ENCODE peak calls at places on chromosome 14, in six cellular contexts. W is Peyer's patch; D is tibial artery; S is GM23338; T is CD8-positive, alpha-beta memory T cell; F is RWPE2. E is an unnamed sample. For H3K4me1, the result is how much of the 10 kb centered on the place peaks cover.

GRCh38 chr14:97411938-97412612 is 614.9 kb downstream of the VRK1 start:
- DNase-seq in T (no peak), S (peak), D (no peak), W (no peak), F (no peak), E (no peak)

GRCh38 chr14:38951451-38951850 is 151.6 kb downstream of the SEC23A start:
- DNase-seq in S (no peak), D (no peak), T (no peak), F (no peak), W (no peak), E (no peak)

GRCh38 chr14:37819155-37820015 is 224.0 kb downstream of the TTC6 start:
- DNase-seq in S (peak), F (no peak), D (no peak), T (no peak), W (no peak), E (no peak)

GRCh38 chr14:42930058-42930457 is 1323.4 kb downstream of the LRFN5 start:
- DNase-seq in D (peak), T (no peak), F (no peak), W (no peak), S (peak), E (no peak)

GRCh38 chr14:25049127-25049558 is 804 bp downstream of the STXBP6 start:
- DNase-seq in W (no peak), F (no peak), S (peak), D (no peak), T (no peak), E (no peak)

GRCh38 chr14:96501383-96501745 is 818 bp upstream of the PAPOLA start:
- DNase-seq in D (no peak), W (peak), S (no peak), F (no peak), T (no peak), E (peak)

GRCh38 chr14:97382616-97383226 is 585.5 kb downstream of the VRK1 start:
- DNase-seq in F (no peak), W (no peak), S (no peak), T (no peak), D (no peak), E (no peak)

GRCh38 chr14:102819176-102819628 is 42.0 kb downstream of the TRAF3 start:
- DNase-seq in S (no peak), W (peak), D (no peak), F (no peak), T (peak), E (no peak)

DNA sequence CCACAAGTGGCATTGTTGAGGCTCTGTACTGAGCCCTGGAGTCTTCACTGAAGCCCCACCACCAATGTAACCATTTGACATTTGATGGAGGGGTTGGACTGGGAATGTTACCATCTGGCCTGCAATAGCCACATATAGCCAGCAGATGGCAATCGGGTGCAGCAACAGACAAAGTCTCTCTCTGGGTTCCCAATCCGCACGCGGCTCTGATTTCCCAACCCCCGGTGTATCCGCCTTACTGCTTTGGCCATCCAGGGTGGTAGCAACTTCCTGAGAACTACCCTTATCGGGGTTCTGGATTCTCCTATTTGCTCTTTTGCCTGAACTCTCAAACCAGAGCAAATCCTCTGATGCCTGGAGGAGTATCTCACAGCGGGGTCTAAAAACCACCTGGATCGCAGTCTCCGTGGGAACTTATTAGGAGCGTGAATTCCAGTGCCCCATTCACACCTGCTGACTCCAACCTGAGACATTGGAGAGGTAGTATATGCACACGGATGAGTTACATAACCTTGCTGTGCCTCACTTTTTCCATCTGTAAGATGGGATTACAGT is 14.2 kb downstream of the VRTN start:
- DNase-seq in S (peak), D (peak), W (peak), T (peak), F (peak), E (peak)
- H3K4me3 ChIP-seq in S (no peak), D (no peak), W (no peak), T (no peak), F (no peak), E (no peak)

GRCh38 chr14:74846168-74846567 is 29.8 kb downstream of the PROX2 start:
- DNase-seq in D (no peak), T (no peak), F (no peak), S (no peak), W (no peak), E (no peak)

GRCh38 chr14:74840603-74841030 is 35.3 kb downstream of the PROX2 start:
- DNase-seq in F (no peak), D (no peak), W (no peak), S (no peak), T (no peak), E (no peak)

GRCh38 chr14:74841230-74842207 is 34.4 kb downstream of the PROX2 start:
- DNase-seq in D (no peak), T (no peak), S (no peak), F (no peak), W (peak), E (no peak)

GRCh38 chr14:74846968-74847549 is 28.9 kb downstream of the PROX2 start:
- DNase-seq in T (no peak), F (no peak), S (no peak), W (no peak), D (no peak), E (no peak)

GRCh38 chr14:74843653-74844052 is 32.3 kb downstream of the PROX2 start:
- DNase-seq in S (no peak), T (no peak), F (no peak), W (no peak), D (no peak), E (no peak)
- H3K4me1 ChIP-seq in S (under half), T (under half), F (under half), W (under half), D (under half), E (under half)

GRCh38 chr14:21069388-21070082 is 569 bp upstream of the ARHGEF40 start:
- DNase-seq in F (no peak), W (no peak), S (peak), T (no peak), D (peak), E (peak)
- H3K4me3 ChIP-seq in F (peak), W (peak), S (peak), T (peak), D (peak), E (peak)

DNA sequence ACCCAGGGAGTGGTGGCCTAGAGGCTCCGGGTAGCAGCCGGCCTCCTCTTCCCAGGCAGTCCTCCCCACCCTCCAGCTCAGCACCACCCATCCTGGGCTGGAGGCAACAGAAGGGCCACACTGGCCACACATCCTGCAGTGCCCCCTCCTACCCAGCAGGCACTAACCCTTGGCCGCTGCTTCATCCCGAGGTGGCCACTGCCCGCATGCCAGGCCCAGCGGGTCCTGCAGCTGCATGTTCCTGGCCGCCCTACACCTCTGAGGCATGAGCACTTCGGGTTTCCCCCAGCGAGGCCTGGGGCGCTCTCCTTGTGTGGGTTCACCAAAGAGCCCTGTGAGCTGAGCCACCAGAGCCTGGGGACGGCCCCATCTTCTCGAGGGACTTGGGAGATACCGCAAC is 61.4 kb downstream of the CCNK start:
- DNase-seq in T (no peak), W (no peak), D (no peak), S (no peak), F (no peak), E (no peak)
- H3K4me1 ChIP-seq in T (under half), W (under half), D (under half), S (under half), F (under half), E (under half)

GRCh38 chr14:61254803-61255526 is 26.2 kb downstream of the TMEM30B start:
- DNase-seq in W (no peak), F (no peak), D (no peak), T (no peak), S (peak), E (no peak)

GRCh38 chr14:61257469-61258057 is 23.6 kb downstream of the TMEM30B start:
- DNase-seq in F (no peak), D (no peak), W (no peak), S (no peak), T (no peak), E (no peak)

GRCh38 chr14:61258985-61259384 is 22.2 kb downstream of the TMEM30B start:
- DNase-seq in W (no peak), D (no peak), S (no peak), F (no peak), T (no peak), E (no peak)

GRCh38 chr14:61255968-61256367 is 25.2 kb downstream of the TMEM30B start:
- DNase-seq in S (no peak), F (no peak), T (no peak), W (no peak), D (no peak), E (no peak)

DNA sequence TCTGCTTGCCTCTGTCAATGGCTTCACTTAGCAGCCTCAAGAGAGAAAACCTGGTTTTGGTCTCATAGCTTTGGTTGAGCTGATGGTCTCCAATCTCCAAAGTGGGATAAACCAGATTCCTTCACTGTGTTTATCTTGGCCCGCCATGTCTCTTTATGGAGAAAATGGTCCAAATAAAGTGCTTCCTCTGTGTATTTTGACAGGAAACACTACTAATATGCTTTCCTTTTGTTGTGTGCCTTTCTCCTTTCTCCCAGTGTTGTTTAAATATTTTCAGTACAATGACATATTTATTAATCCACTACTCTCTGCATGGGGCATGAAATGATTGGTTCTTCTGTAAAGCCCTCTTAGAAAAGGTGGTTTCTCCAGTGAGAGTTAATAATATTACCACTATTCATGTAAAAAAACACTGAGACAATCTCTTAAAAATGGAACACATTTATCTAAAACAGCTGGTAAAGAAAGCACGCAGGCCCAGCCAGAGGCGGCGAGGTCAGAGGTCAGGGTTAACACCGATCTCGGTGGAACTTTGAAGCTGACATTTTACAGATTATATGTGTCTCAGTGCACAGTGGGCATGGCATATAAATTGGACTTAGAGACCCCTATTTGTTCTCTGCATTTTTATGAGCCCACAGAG is 24.2 kb downstream of the TMEM30B start:
- DNase-seq in D (no peak), S (no peak), T (no peak), W (no peak), F (no peak), E (no peak)
- H3K4me3 ChIP-seq in D (no peak), S (no peak), T (no peak), W (no peak), F (no peak), E (no peak)

GRCh38 chr14:64726585-64726890 is 22.3 kb downstream of the PLEKHG3 start:
- DNase-seq in D (no peak), S (peak), T (peak), W (no peak), F (peak), E (no peak)

GRCh38 chr14:64728856-64729255 is 24.6 kb downstream of the PLEKHG3 start:
- DNase-seq in T (no peak), D (no peak), S (no peak), F (peak), W (no peak), E (no peak)

GRCh38 chr14:64725879-64726584 is 21.8 kb downstream of the PLEKHG3 start:
- DNase-seq in W (no peak), T (no peak), S (peak), F (peak), D (no peak), E (no peak)

GRCh38 chr14:64728106-64728505 is 23.9 kb downstream of the PLEKHG3 start:
- DNase-seq in D (no peak), S (no peak), T (no peak), W (no peak), F (peak), E (no peak)

DNA sequence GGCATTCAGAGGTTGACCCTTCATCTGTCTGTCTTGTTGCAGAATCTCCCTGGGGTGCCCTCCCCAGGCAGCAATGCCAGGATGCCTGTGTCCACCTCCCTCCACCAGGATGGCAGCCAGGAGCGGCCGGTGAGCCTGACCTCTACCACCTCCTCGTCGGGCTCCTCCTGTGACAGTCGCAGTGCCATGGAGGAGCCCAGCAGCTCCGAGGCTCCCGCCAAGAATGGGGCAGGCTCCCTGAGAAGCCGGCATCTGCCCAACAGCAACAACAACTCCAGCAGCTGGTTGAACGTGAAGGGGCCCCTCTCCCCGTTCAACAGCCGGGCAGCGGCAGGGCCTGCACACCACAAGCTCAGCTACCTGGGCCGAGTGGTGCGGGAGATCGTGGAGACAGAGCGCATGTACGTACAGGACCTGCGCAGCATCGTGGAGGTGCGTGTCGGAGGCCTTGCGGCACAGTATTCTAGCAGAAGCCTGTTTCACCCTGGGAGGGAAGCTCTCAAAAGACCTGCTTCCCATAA is 23.4 kb downstream of the PLEKHG3 start:
- DNase-seq in S (no peak), D (no peak), T (no peak), F (peak), W (no peak), E (no peak)
- H3K4me1 ChIP-seq in S (under half), D (half or more), T (half or more), F (under half), W (under half), E (half or more)

DNA sequence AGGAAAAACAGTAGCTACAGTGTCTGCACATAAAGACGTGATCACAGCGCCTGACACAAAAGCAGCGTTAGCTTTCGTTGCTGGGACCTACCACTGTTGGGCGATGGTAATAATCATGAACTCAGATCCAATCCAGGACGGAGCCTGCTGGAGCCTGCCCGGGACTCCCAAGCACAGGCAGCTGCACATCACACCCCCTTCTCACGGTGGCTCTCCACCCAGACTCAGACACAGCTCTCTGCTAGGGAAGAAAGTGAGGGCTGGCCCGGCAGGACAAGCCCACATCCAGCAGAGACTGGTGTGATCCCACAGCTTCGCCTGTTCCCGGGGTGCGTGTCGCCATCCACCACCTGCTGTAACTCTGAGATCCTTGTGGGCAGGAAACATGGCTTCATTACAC is 49.9 kb upstream of the FOXN3 start:
- DNase-seq in W (no peak), D (no peak), S (no peak), F (no peak), T (no peak), E (no peak)
- H3K4me3 ChIP-seq in W (no peak), D (no peak), S (no peak), F (no peak), T (no peak), E (no peak)

DNA sequence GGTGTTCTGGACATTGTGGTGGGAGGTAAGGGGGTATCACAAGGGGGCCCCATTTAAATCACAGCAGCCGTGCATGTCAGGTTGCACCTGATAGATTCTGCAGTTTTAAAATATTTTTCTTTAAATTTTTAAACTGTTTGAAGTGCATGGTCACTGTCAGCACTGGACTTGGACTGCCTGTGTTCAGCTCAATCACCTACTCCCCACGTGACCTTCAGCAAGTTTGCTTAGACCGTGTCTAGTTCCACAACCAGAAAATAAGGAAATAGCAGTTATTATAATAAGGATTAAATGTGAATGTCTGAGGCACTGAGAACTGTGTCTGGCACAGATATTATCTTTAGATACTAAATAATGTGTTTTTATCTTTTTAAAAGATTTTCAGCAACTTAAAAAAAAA is 64.7 kb downstream of the ESR2 start:
- DNase-seq in S (no peak), T (no peak), F (no peak), W (no peak), D (no peak), E (no peak)
- H3K4me1 ChIP-seq in S (under half), T (under half), F (under half), W (under half), D (under half), E (under half)

DNA sequence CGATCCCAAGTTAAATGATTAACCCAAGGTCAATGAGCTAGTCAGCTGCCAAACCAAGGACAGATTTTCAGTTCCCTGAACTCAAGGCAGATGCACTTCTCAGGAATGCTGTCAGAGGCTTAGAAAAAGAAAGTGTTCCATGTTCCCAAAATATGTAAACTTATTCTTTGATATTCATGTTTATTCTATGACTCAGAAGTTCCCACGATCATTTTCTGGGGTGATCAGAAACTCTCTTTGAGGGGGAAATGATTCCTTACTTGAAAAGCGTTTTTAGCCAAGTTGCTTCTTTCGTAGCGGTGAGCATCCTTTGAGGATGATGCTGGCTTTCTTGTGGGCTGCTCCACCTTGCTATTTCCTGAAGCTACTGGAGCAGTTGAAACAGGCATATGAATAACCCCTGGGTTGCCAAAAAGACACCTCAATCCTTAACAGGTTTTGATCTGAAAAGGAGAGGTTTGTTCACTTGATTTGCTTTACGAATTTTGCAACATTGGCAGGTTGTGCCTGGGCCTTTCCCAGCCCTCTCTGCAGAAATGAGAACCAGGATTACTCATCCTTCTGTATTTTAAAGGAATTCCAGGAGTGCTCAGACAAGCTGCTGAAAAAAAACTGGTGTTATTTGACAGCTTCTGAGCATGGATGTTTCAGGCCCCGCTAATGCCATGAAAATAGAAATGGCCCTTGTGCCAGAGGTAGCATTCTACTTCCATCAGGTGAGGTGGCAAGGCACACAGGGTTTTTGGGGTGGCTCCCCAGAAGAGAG is 121.4 kb upstream of the HIF1A start:
- DNase-seq in D (no peak), W (no peak), S (no peak), F (peak), T (no peak), E (peak)
- H3K4me3 ChIP-seq in D (no peak), W (no peak), S (no peak), F (peak), T (no peak), E (no peak)

E was measured in naive thymus-derived CD4-positive, alpha-beta T cell.